ENCODE peak calls at places on chromosomes 11 and 22, in eight cellular contexts. M is CD14-positive monocyte; V is cardiac fibroblast; T is stimulated activated CD8-positive, alpha-beta memory T cell treated with anti-CD3 and anti-CD28 coated beads, Interleukin-2, amount 100 ng/mL, for 1 hour; H is mesothelial cell of epicardium; G is AG08396; K is M059J; I is endothelial cell. O is an unnamed sample.

GRCh38 chr11:72321381-72321996 is 77.5 kb upstream of the PHOX2A start:
- DNase-seq in M (no peak), V (no peak), I (no peak), K (peak), H (no peak), T (no peak), G (peak), O (peak)

GRCh38 chr11:64298966-64299846 is 952 bp upstream of the CATSPERZ start:
- DNase-seq in H (no peak), M (peak), V (peak), T (no peak), G (peak), K (peak), I (no peak), O (no peak)

GRCh38 chr11:126431401-126432064 is 76.0 kb downstream of the ST3GAL4 start:
- DNase-seq in V (peak), G (peak), H (no peak), K (peak), T (no peak), M (no peak), I (no peak), O (peak)

GRCh38 chr11:66727883-66728759 is 895 bp downstream of the SPTBN2 start:
- DNase-seq in H (no peak), T (no peak), I (no peak), M (no peak), G (no peak), V (no peak), K (no peak), O (no peak)

GRCh38 chr22:48750282-48750681 is 1077.4 kb downstream of the BRD1 start:
- DNase-seq in V (no peak), T (no peak), G (no peak), M (no peak), H (no peak), I (no peak), K (no peak), O (no peak)

GRCh38 chr11:29616611-29617010 is 400.2 kb downstream of the KCNA4 start:
- DNase-seq in I (no peak), T (no peak), M (no peak), G (no peak), V (peak), H (no peak), K (peak), O (peak)

GRCh38 chr22:33851240-33851639 is 69.0 kb downstream of the LARGE1 start:
- DNase-seq in K (no peak), H (no peak), T (no peak), G (no peak), V (no peak), I (no peak), M (no peak), O (peak)

GRCh38 chr11:130772266-130773227 is 143.7 kb downstream of the SNX19 start:
- DNase-seq in I (no peak), M (no peak), H (no peak), K (peak), V (peak), G (peak), T (no peak), O (peak)

GRCh38 chr11:64723117-64723906 is at the start of gene NRXN2:
- DNase-seq in G (peak), T (peak), H (peak), I (peak), V (peak), M (no peak), K (peak), O (peak)

GRCh38 chr22:20014526-20015186 is 2.0 kb downstream of the ARVCF start:
- DNase-seq in K (no peak), T (no peak), I (no peak), H (no peak), G (no peak), M (no peak), V (no peak), O (no peak)

GRCh38 chr11:74493816-74494630 is 499 bp upstream of the LIPT2 start:
- DNase-seq in H (no peak), G (peak), V (peak), M (no peak), I (no peak), K (peak), T (no peak), O (peak)

GRCh38 chr22:23215294-23216204 is 35.2 kb downstream of the BCR start:
- DNase-seq in V (peak), I (no peak), M (no peak), G (peak), H (no peak), K (peak), T (no peak), O (no peak)

GRCh38 chr11:47378011-47378835 is at the start of gene SPI1:
- DNase-seq in K (no peak), G (no peak), M (peak), H (no peak), T (no peak), V (no peak), I (no peak), O (no peak)

O was measured in fibroblast of lung.